ENCODE peak calls at places on chromosomes 13 and 19, in seven cellular contexts. U, M, L, G, S, Z and O are unnamed samples.

GRCh38 chr13:110949628-110950027 is 34.8 kb upstream of the ANKRD10 start:
- DNase-seq in L (no peak), G (no peak), U (no peak), M (no peak), S (no peak), Z (no peak), O (no peak)

GRCh38 chr19:1068111-1069001 is 1.4 kb downstream of the ARHGAP45 start:
- DNase-seq in G (no peak), S (peak), U (peak), Z (peak), M (no peak), L (no peak), O (no peak)

GRCh38 chr19:57419439-57419838 is 8.5 kb downstream of the ZNF17 start:
- DNase-seq in M (no peak), U (no peak), Z (no peak), S (no peak), G (no peak), L (no peak), O (no peak)

GRCh38 chr19:45178262-45179062 is at the start of gene BLOC1S3:
- DNase-seq in L (peak), S (peak), Z (peak), U (peak), G (peak), M (peak), O (peak)

GRCh38 chr13:30429235-30429634 is 6.9 kb downstream of the UBE2L5 start:
- DNase-seq in M (no peak), G (no peak), Z (no peak), S (no peak), L (peak), U (no peak), O (no peak)

GRCh38 chr19:55067869-55068268 is 4.9 kb upstream of the RDH13 start:
- DNase-seq in U (no peak), L (no peak), Z (no peak), M (no peak), S (no peak), G (no peak), O (no peak)

GRCh38 chr19:38683393-38684077 is 36.1 kb downstream of the ACTN4 start:
- DNase-seq in G (peak), M (peak), Z (peak), S (peak), U (no peak), L (no peak), O (peak)

GRCh38 chr19:45275370-45275971 is 24.4 kb downstream of the MARK4 start:
- DNase-seq in M (no peak), G (no peak), S (no peak), U (no peak), Z (no peak), L (no peak), O (no peak)

GRCh38 chr19:41528106-41528505 is 47.9 kb upstream of the CEACAM21 start:
- DNase-seq in L (no peak), S (no peak), U (no peak), Z (no peak), G (no peak), M (no peak), O (no peak)

GRCh38 chr19:14686411-14686810 is 3.4 kb upstream of the ZNF333 start:
- DNase-seq in S (peak), U (peak), L (peak), G (peak), Z (peak), M (no peak), O (no peak)

GRCh38 chr13:42369071-42369795 is 97.3 kb downstream of the AKAP11 start:
- DNase-seq in S (no peak), U (no peak), L (peak), G (no peak), M (no peak), Z (no peak), O (no peak)

GRCh38 chr19:9967326-9967725 is 31.0 kb upstream of the OLFM2 start:
- DNase-seq in S (no peak), L (no peak), U (no peak), M (no peak), G (no peak), Z (no peak), O (no peak)

GRCh38 chr13:35496011-35496410 is 19.5 kb upstream of the MAB21L1 start:
- DNase-seq in S (no peak), M (no peak), U (no peak), L (no peak), Z (no peak), G (no peak), O (no peak)

GRCh38 chr13:93673885-93674284 is 447.3 kb downstream of the GPC6 start:
- DNase-seq in G (no peak), M (no peak), L (no peak), S (no peak), Z (no peak), U (no peak), O (no peak)

GRCh38 chr19:14147797-14148605 is 11.6 kb upstream of the ASF1B start:
- DNase-seq in S (peak), Z (no peak), U (peak), L (no peak), G (peak), M (peak), O (no peak)

GRCh38 chr19:16067205-16067938 is 8.9 kb upstream of the TPM4 start:
- DNase-seq in Z (no peak), M (peak), S (peak), G (peak), U (no peak), L (no peak), O (no peak)

GRCh38 chr19:44587863-44588752 is 25.3 kb upstream of the IGSF23 start:
- DNase-seq in U (no peak), M (no peak), Z (no peak), L (no peak), G (peak), S (no peak), O (no peak)

GRCh38 chr19:18955042-18955441 is 14.0 kb upstream of the HOMER3 start:
- DNase-seq in Z (no peak), U (no peak), M (no peak), L (no peak), G (no peak), S (no peak), O (no peak)

GRCh38 chr19:55146648-55147218 is 2.3 kb downstream of the TNNT1 start:
- DNase-seq in M (no peak), U (no peak), L (no peak), Z (no peak), G (no peak), S (no peak), O (no peak)

GRCh38 chr19:49136771-49137171 is 17.4 kb downstream of the PPFIA3 start:
- DNase-seq in U (no peak), M (peak), L (no peak), G (peak), S (peak), Z (no peak), O (no peak)

GRCh38 chr13:49443327-49443688 is 556 bp downstream of the CAB39L start:
- DNase-seq in U (peak), L (no peak), S (no peak), M (no peak), G (peak), Z (no peak), O (peak)

GRCh38 chr19:19149402-19149801 is 11.1 kb upstream of the TMEM161A start:
- DNase-seq in G (peak), U (no peak), S (no peak), M (no peak), Z (no peak), L (no peak), O (no peak)

GRCh38 chr19:11494634-11495285 is 10.9 kb downstream of the ZNF653 start:
- DNase-seq in L (no peak), U (no peak), M (no peak), Z (no peak), S (no peak), G (no peak), O (no peak)

GRCh38 chr13:113182046-113182445 is 23.6 kb downstream of the PROZ start:
- DNase-seq in S (no peak), L (no peak), M (no peak), U (no peak), G (no peak), Z (no peak), O (no peak)

GRCh38 chr13:89695343-89696257 is 1651.9 kb upstream of the MIR17HG start:
- DNase-seq in M (no peak), S (no peak), L (no peak), Z (no peak), U (peak), G (peak), O (no peak)

GRCh38 chr19:48443731-48444128 is 2.1 kb upstream of the GRWD1 start:
- DNase-seq in G (no peak), M (no peak), L (no peak), S (no peak), Z (no peak), U (peak), O (peak)

GRCh38 chr19:48751835-48752510 is 468 bp downstream of the FUT1 start:
- DNase-seq in Z (peak), L (no peak), G (no peak), S (no peak), M (no peak), U (no peak), O (no peak)

GRCh38 chr19:3387645-3388589 is 21.5 kb downstream of the NFIC start:
- DNase-seq in L (no peak), U (no peak), Z (no peak), G (peak), M (peak), S (peak), O (no peak)

GRCh38 chr19:15860522-15860921 is 37.4 kb downstream of the CYP4F2 start:
- DNase-seq in G (no peak), L (no peak), Z (no peak), S (no peak), M (no peak), U (no peak), O (no peak)

GRCh38 chr13:80547885-80548284 is 207.0 kb upstream of the SPRY2 start:
- DNase-seq in G (peak), Z (no peak), S (no peak), M (no peak), U (no peak), L (no peak), O (no peak)

GRCh38 chr13:37492061-37492460 is 106.5 kb downstream of the POSTN start:
- DNase-seq in G (no peak), Z (no peak), M (no peak), U (no peak), S (no peak), L (no peak), O (no peak)

GRCh38 chr13:62337109-62337880 is 921.6 kb upstream of the PCDH20 start:
- DNase-seq in S (no peak), G (no peak), L (no peak), U (no peak), Z (no peak), M (no peak), O (no peak)

GRCh38 chr13:45092668-45093067 is 27.6 kb upstream of the GTF2F2 start:
- DNase-seq in U (no peak), G (peak), L (no peak), M (no peak), S (no peak), Z (peak), O (no peak)

DNA sequence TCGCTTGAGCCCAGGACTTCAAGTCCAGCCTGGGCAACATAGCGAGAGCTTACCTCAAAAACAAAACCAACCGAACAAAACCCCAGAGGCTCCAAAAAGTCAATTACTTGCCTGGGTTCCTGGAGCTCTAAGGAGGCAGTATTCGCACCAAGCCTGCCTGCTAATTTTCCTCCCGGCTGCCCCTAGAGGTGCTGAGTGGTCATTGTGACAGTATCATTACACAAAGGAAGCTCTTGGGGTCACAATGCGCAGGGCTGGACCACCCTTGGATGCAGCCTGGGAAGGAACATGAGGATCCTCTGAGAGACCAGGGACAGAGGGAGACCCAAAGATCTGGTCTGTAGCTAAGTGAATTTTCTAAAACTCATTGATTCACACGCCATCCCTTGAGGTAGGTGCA is 8.5 kb upstream of the PEX11G start:
- DNase-seq in L (no peak), Z (no peak), S (no peak), M (no peak), G (no peak), U (no peak), O (no peak)
- TF ChIP-seq CTCF in L (peak), Z (peak), S (peak), M (no peak), G (peak), U (peak), O (no peak)

DNA sequence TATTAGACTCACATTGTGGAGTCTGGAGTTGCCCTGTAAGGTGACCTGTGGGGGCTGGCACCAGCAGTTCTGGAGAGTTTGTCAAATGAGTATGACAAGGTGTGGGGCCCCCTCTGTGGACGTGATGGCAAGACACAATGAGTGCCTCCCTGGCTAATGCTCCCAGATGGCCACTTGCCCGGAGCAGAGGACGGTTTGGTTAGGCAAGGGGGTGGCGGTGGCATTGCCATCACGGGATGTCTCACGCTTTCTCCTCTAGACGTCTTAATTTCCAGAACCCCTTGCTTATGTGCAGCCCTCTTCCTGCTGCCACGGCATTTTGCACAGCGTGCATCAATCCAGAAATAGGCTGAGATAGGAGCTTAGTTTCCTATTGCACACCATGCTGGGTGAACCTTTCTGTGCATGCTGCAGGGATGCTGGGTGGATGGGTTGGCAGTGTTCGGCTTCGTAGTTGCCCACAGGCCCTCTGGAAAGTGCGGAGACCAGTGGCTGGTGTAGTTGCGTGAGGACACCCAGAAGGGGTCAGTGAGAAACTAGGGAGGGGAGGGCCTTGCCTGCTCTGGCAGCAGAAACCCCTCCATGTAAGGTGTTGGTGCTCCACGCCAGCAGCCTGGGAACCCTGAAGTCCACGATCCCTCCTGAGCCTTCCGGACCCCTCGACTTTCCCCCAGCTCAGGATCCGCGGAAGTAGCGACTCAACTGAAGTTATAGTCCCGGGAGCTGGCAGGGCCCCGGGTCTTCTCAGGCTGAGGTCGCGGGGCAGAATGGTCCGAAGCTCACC is 18.1 kb upstream of the LRP3 start:
- DNase-seq in Z (peak), L (no peak), M (no peak), U (peak), S (peak), G (peak), O (no peak)
- TF ChIP-seq CTCF in Z (peak), L (no peak), M (peak), U (no peak), S (no peak), G (no peak), O (no peak)

DNA sequence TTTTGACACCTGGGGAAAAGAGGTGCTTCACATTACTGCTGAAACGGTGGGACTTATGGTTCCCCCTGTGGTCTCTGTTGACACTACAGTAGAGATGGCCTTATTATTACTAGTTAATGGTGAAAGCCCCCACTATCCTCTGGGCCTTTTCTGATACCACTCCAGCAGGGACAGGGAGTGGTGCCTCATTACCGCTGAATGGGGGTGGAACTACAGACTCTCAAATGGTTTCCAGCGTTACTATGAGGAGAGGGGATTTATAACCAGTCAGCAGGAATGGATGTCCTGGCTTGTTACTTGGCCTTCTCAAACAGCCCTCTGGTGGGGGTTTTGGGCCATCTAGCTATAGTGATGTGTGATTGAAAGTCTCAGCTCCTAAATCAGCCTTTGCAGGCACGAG is 96.7 kb upstream of the DIAPH3 start:
- DNase-seq in Z (no peak), G (no peak), S (no peak), U (no peak), M (no peak), L (no peak), O (no peak)
- TF ChIP-seq CTCF in Z (no peak), G (peak), S (no peak), U (no peak), M (no peak), L (no peak), O (no peak)

GRCh38 chr19:29285187-29285687 is 72.3 kb upstream of the UQCRFS1 start:
- DNase-seq in L (no peak), G (no peak), M (no peak), U (no peak), S (no peak), Z (no peak), O (no peak)

GRCh38 chr19:29288276-29288675 is 75.3 kb upstream of the UQCRFS1 start:
- DNase-seq in S (peak), Z (no peak), U (no peak), G (no peak), M (no peak), L (no peak), O (no peak)

GRCh38 chr19:29287061-29287460 is 74.1 kb upstream of the UQCRFS1 start:
- DNase-seq in G (no peak), M (no peak), U (no peak), S (peak), Z (no peak), L (no peak), O (no peak)

GRCh38 chr19:29283366-29283765 is 70.4 kb upstream of the UQCRFS1 start:
- DNase-seq in M (no peak), G (no peak), Z (no peak), S (no peak), L (no peak), U (no peak), O (no peak)

DNA sequence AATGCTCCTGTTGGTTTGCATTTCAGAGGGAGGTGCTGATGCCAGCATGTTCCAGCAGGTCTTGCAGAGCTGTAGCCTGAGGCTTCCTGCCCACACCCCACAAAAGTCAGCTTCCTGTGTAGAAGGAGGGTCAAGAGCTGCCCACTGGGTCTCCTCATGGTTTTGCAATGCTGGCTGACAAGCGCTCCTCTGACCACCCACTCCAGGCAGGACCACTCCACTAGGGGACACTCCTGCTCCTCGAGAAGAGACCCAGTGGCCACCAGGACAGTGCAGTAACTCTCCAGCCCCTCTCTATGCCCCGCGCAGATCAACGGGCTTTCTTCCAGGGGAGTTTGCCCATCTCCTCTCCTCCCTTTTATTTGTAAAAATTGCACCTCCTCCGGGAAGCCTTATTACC is 72.9 kb upstream of the UQCRFS1 start:
- DNase-seq in S (no peak), G (no peak), Z (no peak), M (no peak), U (no peak), L (no peak), O (no peak)
- TF ChIP-seq CTCF in S (no peak), G (no peak), Z (peak), M (no peak), U (no peak), L (no peak), O (no peak)